ENCODE peak calls at places on chromosomes 13 and 19, in four cellular contexts. C, X, B and M are unnamed samples.

GRCh38 chr19:45578861-45579260 is 5.7 kb downstream of the OPA3 start:
- DNase-seq in C (no peak), X (no peak), B (no peak), M (no peak)

GRCh38 chr19:54207908-54208783 is 7.5 kb downstream of the RPS9 start:
- DNase-seq in C (peak; percentile 72), X (peak; percentile 48), B (peak; percentile 89), M (no peak)

GRCh38 chr19:49085868-49086232 is 599 bp downstream of the SNRNP70 start:
- DNase-seq in C (no peak), X (no peak), B (no peak), M (no peak)

GRCh38 chr19:31349160-31349881 is at the start of gene TSHZ3:
- DNase-seq in C (peak; percentile 50), X (peak; percentile 22), B (peak; percentile 94), M (peak; percentile 86)

GRCh38 chr19:49938662-49939061 is 9.4 kb upstream of the NUP62 start:
- DNase-seq in C (no peak), X (no peak), B (no peak), M (no peak)

GRCh38 chr19:47095707-47096704 is 17.6 kb downstream of the ZC3H4 start:
- DNase-seq in C (peak; percentile 96), X (no peak), B (no peak), M (no peak)

GRCh38 chr13:114224201-114224600 is 10.5 kb upstream of the CDC16 start:
- DNase-seq in C (no peak), X (no peak), B (no peak), M (no peak)

GRCh38 chr13:23081246-23081645 is 99.5 kb upstream of the SGCG start:
- DNase-seq in C (no peak), X (no peak), B (no peak), M (no peak)

GRCh38 chr19:55117063-55117635 is 288 bp downstream of the PPP1R12C start:
- DNase-seq in C (peak; percentile 38), X (no peak), B (no peak), M (no peak)

GRCh38 chr19:6753178-6754031 is 13.8 kb downstream of the SH2D3A start:
- DNase-seq in C (peak; percentile 57), X (peak; percentile 82), B (peak; percentile 92), M (peak; percentile 83)

GRCh38 chr19:37218592-37218935 is 550 bp downstream of the ZNF383 start:
- DNase-seq in C (no peak), X (no peak), B (no peak), M (no peak)

GRCh38 chr19:5219551-5220304 is 120.9 kb downstream of the PTPRS start:
- DNase-seq in C (no peak), X (no peak), B (no peak), M (no peak)

GRCh38 chr19:5218255-5218855 is 122.3 kb downstream of the PTPRS start:
- DNase-seq in C (no peak), X (no peak), B (no peak), M (no peak)

GRCh38 chr19:5220361-5220760 is 120.3 kb downstream of the PTPRS start:
- DNase-seq in C (no peak), X (no peak), B (no peak), M (no peak)

GRCh38 chr19:5220866-5221265 is 119.7 kb downstream of the PTPRS start:
- DNase-seq in C (no peak), X (no peak), B (no peak), M (no peak)

GRCh38 chr19:5218963-5219530 is 121.6 kb downstream of the PTPRS start:
- DNase-seq in C (no peak), X (no peak), B (no peak), M (no peak)
- H3K4me3 ChIP-seq in C (no peak overlapping the region), X (no peak overlapping the region), B (no peak overlapping the region), M (no peak overlapping the region)

GRCh38 chr19:38221421-38221820 is 2.6 kb downstream of the DPF1 start:
- DNase-seq in C (no peak), X (no peak), B (no peak), M (no peak)
- H3K27me3 ChIP-seq in C (no peaks in the 10 kb centered on the region), X (no peaks in the 10 kb centered on the region), B (peaks cover 12% of the 10 kb centered on the region), M (peaks cover 6% of the 10 kb centered on the region)

GRCh38 chr19:13099073-13099999 is 3.3 kb downstream of the LYL1 start:
- DNase-seq in C (no peak), X (peak; percentile 79), B (peak; percentile 91), M (peak; percentile 70)
- TF ChIP-seq POLR2A in C (no peak), X (peak; percentile 84), B (no peak), M (peak; percentile 35)

DNA sequence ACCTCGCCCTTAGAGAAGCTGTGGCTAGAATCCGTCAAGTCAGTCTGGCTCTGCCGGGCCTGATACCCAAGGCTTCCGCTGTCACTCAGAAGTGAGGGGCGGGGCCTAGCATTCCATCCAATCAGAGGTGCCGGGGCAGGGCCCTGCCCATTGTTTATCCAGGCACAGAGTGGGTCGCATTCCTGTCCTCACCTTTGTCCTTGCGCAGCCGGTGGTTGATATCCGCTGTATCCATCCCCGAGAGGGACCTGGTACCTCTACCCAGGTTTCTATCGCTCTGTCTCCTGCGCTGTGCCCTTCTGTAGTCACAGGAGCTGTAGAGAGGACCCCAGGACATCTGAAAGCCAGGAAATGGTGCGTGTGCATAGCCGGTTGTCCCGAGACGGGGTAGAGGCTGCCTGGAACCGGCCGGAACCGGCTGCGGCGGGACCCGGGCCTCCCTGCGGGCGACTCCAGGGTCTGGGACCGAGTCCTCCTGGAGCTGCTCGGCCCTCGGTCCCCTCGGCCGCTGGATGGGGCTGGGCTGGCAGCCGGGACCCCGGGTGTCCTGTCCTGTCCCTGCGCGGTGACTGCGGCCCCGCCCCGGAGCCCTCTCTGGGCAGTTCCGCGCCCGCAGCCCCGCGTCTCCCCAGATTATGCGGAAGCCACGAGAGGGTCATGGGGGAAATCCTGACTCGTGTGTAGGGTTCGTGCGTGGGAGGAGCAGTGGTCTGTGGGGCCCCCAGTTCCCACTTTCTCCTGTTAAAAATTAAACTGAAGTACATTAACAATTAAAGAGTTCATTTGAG is at the start of gene ZNF763:
- DNase-seq in C (peak; percentile 92), X (peak; percentile 48), B (peak; percentile 97), M (peak; percentile 91)
- H3K4me3 ChIP-seq in C (peak within 1 kb of the TSS; percentile 76), X (peak within 1 kb of the TSS; percentile 51), B (peak within 1 kb of the TSS; percentile 70), M (peak within 1 kb of the TSS; percentile 52)

GRCh38 chr13:111652676-111653075 is 332.2 kb downstream of the TEX29 start:
- DNase-seq in C (no peak), X (no peak), B (no peak), M (no peak)
- H3K27me3 ChIP-seq in C (no peaks in the 10 kb centered on the region), X (no peaks in the 10 kb centered on the region), B (no peaks in the 10 kb centered on the region), M (no peaks in the 10 kb centered on the region)